ENCODE peak calls at places on chromosomes 6 and 20, in four cellular contexts. J, F, L and Y are unnamed samples. For H3K27me3, the result is how much of the 10 kb centered on the place peaks cover.

GRCh38 chr6:155262655-155263054 is 1.2 kb upstream of the CLDN20 start:
- DNase-seq in L (no peak), F (no peak), J (no peak), Y (no peak)

GRCh38 chr6:156942266-156942665 is 165.1 kb downstream of the ARID1B start:
- DNase-seq in F (no peak), L (no peak), J (no peak), Y (no peak)

GRCh38 chr6:166997768-166998255 is 1.4 kb upstream of the CEP43 start:
- DNase-seq in L (peak), F (peak), J (peak), Y (peak)

GRCh38 chr6:64049736-64050135 is 414.1 kb downstream of the PHF3 start:
- DNase-seq in J (no peak), F (no peak), L (no peak), Y (no peak)

GRCh38 chr6:141587482-141588266 is 545.1 kb upstream of the GJE1 start:
- DNase-seq in L (no peak), F (peak), J (no peak), Y (no peak)

GRCh38 chr6:158785036-158785435 is 34.1 kb downstream of the EZR start:
- DNase-seq in J (no peak), F (no peak), L (no peak), Y (no peak)

GRCh38 chr6:25951296-25952032 is 11.1 kb upstream of the TRIM38 start:
- DNase-seq in J (no peak), L (no peak), F (no peak), Y (no peak)

GRCh38 chr20:1993986-1994385 is at the start of gene PDYN:
- DNase-seq in F (no peak), L (no peak), J (no peak), Y (no peak)

GRCh38 chr6:34486106-34486740 is 20.3 kb downstream of the PACSIN1 start:
- DNase-seq in J (no peak), L (no peak), F (no peak), Y (no peak)

GRCh38 chr6:133274813-133275212 is 33.7 kb downstream of the EYA4 start:
- DNase-seq in L (no peak), J (no peak), F (no peak), Y (no peak)

GRCh38 chr6:29964904-29965872 is 22.9 kb downstream of the HLA-A start:
- DNase-seq in J (peak), F (peak), L (peak), Y (peak)

GRCh38 chr6:5490495-5491069 is 229.3 kb downstream of the FARS2 start:
- DNase-seq in F (no peak), J (no peak), L (no peak), Y (no peak)

GRCh38 chr6:143336446-143337152 is 113.9 kb downstream of the ADAT2 start:
- DNase-seq in J (no peak), L (no peak), F (peak), Y (no peak)

GRCh38 chr6:167073679-167074274 is 49.1 kb upstream of the CCR6 start:
- DNase-seq in L (no peak), J (no peak), F (no peak), Y (no peak)

GRCh38 chr6:109036588-109037320 is 57.9 kb downstream of the SESN1 start:
- DNase-seq in L (no peak), F (no peak), J (no peak), Y (no peak)

GRCh38 chr6:9593566-9593965 is 821.3 kb downstream of the TFAP2A start:
- DNase-seq in J (no peak), L (no peak), F (no peak), Y (no peak)

GRCh38 chr6:52876056-52876787 is 33.3 kb downstream of the GSTA3 start:
- DNase-seq in F (no peak), J (no peak), L (no peak), Y (no peak)

GRCh38 chr6:74574794-74575193 is 631.1 kb downstream of the COL12A1 start:
- DNase-seq in L (no peak), F (peak), J (no peak), Y (no peak)

GRCh38 chr6:139407718-139408222 is 33.3 kb upstream of the CITED2 start:
- DNase-seq in L (no peak), F (peak), J (no peak), Y (no peak)

GRCh38 chr20:36538026-36538764 is 3.1 kb upstream of the MYL9 start:
- DNase-seq in F (peak), L (no peak), J (no peak), Y (no peak)

GRCh38 chr20:8118735-8119134 is 13.3 kb upstream of the PLCB1 start:
- DNase-seq in L (no peak), F (no peak), J (no peak), Y (no peak)

GRCh38 chr6:127516676-127517273 is 2.4 kb downstream of the MTCL3 start:
- DNase-seq in L (no peak), J (no peak), F (peak), Y (peak)
- TF ChIP-seq CTCF in L (peak), J (peak), F (peak), Y (peak)

GRCh38 chr6:152695317-152696043 is 2.2 kb upstream of the MYCT1 start:
- DNase-seq in F (peak), L (no peak), J (no peak), Y (no peak)
- H3K4me3 ChIP-seq in F (no peak), L (no peak), J (no peak), Y (no peak)

GRCh38 chr6:105992315-105992961 is 93.7 kb upstream of the PRDM1 start:
- DNase-seq in L (peak), F (peak), J (peak), Y (peak)
- H3K27me3 ChIP-seq in L (under half), F (half or more), J (half or more), Y (half or more)

GRCh38 chr20:62374431-62375152 is 7.5 kb upstream of the LAMA5 start:
- DNase-seq in L (no peak), J (no peak), F (no peak), Y (no peak)

GRCh38 chr20:62377064-62377461 is 9.8 kb upstream of the RPS21 start:
- DNase-seq in F (no peak), L (no peak), J (no peak), Y (no peak)

GRCh38 chr20:62378215-62378614 is 8.7 kb upstream of the RPS21 start:
- DNase-seq in F (no peak), L (no peak), J (no peak), Y (no peak)

GRCh38 chr20:62377615-62378085 is 9.3 kb upstream of the RPS21 start:
- DNase-seq in J (peak), L (no peak), F (no peak), Y (no peak)

DNA sequence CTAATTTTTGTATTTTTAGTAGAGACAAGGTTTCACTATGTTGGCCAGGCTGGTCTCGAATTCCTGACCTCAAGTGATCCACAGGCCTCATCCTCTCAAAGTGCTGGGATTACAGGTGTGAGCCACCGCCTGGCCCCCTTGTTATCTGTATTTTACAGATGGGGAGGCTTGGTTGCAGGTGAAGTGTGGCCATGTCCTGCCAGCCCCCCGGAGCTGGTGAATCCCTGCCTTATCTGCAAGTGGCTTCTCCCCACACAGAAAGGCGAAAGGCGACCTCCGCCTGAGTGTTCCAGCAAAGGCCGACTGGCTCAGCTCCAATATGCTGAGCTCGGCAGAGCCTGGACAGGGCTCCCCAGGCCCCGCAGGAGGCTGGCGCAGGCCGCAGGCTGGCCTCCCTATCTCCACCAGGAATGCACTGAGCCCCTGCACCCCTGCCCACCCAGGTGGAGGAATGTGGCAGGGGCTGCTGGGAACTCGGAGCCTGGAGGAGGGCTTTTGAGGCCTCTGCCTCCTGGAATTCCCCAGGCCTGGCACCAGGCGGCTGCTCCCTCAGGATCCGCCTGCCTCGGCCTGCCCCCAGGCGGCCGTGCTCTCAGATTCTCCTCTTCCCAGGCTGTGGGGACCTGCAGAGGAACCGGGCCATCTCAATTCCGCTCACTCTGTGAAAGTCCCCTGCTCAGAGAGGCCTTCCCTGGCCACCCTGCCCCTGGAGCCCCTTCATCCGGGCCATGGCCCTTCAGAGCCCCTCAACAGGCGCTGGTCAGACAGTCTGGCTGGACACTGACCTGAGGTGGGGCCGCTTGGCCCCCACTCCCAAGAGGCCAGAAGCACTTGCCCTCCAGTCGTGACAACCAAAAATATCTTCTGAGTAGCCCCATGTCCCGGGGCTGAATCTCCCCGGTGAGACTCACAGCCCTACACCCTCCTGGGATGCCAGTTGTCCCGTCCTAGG is 9.3 kb upstream of the LAMA5 start:
- DNase-seq in J (no peak), F (peak), L (peak), Y (no peak)
- TF ChIP-seq CTCF in J (peak), F (peak), L (no peak), Y (no peak)

DNA sequence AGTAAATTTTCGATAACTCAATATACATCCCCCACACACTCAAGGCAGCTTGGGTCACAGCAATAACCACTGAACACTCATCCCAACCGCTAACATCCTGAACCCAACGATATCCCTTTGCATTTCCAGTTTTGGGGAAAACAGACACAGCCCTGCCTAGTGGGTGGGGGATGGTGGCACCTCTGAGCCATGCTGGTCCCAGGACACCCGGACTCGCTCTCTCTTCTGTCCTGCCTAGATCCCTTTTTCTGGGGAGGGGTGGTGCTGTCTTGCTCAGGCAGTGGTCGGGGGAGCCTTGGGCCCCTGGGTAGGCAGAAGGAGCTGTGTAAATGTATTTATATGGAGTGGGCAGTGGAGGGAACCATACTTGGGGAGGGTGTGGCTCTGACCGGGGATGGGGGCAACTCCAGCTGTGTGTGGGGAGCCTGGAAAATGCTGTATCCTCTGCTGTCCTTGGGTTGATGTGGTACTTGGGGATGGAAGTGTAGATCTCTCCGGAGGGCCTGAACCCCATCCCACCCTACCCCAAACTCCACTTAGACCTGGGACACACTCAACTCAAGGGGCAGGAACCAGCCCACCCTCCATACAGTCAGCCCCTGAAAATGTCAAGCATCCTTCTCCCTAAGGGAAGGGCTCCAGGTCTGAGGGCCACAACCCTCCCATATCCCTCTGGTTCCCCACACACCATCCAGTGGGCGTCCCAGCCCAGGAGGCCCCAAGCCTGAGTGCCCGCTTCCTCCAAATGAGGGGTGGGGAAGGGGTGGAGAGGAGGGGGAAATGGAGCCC is 23.7 kb upstream of the SLC22A7 start:
- DNase-seq in F (no peak), J (no peak), L (no peak), Y (no peak)
- H3K4me3 ChIP-seq in F (no peak), J (peak), L (no peak), Y (peak)

DNA sequence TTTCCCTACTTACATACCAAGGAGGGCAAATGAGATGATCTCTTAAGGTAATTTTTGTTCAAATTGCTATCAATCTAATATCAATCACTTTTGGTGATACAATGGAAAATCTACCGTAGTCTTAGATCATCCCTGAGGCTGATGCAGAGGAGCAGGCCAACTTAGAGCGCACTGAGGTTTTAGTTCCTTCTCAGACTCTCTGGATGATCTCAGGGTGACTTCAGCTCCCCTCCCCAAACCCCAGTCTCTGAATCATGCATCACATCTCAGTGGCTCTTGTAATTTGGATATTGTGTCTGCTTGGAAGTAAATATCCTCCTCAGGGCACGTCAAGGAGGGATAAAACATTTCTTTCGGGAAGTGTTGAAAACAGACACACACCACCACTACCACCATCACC is 5.9 kb downstream of the TUBB2B start:
- DNase-seq in J (no peak), L (no peak), F (no peak), Y (no peak)
- H3K27me3 ChIP-seq in J (half or more), L (under half), F (under half), Y (under half)

DNA sequence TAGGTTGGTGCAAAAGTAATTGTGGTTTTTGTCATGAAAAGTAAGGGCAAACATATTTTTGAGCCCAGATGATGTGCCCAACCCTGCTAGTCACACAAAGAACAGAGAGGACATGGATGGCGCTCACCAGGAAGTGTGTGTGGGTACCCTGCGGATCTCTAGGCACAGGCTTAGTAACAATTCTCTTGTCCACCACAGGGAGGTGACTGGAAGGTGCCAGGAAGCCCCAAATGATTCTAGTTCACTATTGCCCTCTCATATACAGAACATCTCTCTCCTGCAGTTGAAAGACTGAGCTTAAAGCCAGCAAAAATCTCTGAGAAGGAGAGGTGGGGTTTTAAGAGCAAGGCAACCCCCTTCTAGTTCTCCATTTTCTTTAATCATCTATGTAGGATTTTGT is 272.1 kb upstream of the TAB2 start:
- DNase-seq in J (no peak), F (no peak), L (no peak), Y (no peak)
- TF ChIP-seq CTCF in J (no peak), F (no peak), L (no peak), Y (no peak)

GRCh38 chr6:23282243-23283021 is 713.1 kb downstream of the HDGFL1 start:
- DNase-seq in L (no peak), J (no peak), F (no peak), Y (no peak)
- H3K4me3 ChIP-seq in L (no peak), J (no peak), F (no peak), Y (no peak)

GRCh38 chr20:56003966-56004365 is 1.4 kb downstream of the CBLN4 start:
- DNase-seq in L (no peak), F (no peak), J (no peak), Y (no peak)
- H3K27me3 ChIP-seq in L (under half), F (under half), J (half or more), Y (under half)

DNA sequence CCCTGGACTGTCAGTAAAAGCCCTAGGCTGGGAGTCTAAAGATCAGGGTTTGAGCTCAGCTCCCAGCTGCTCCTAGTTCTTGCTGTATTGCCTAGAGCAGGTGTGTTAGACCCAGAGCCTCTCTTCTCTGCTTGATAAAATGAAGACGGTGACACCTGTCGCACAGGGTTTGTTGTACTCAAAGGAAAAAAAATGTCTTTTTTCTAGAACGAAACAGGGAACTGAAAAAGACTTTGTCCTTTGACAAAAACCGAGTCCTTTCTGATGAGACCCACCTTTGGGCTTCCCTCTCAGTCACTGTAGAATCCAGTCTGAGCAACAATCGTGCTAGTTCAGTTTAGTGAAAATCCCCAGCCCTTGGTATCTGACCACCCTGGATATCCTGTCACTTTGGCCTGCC is 102.1 kb upstream of the LAMP5 start:
- DNase-seq in J (no peak), F (no peak), L (no peak), Y (no peak)
- TF ChIP-seq CTCF in J (no peak), F (no peak), L (no peak), Y (no peak)